ENCODE peak calls at places on chromosomes 6 and 20, in four cellular contexts. I, G, E and U are unnamed samples.

GRCh38 chr6:90271831-90272230 is 24.8 kb downstream of the BACH2 start:
- DNase-seq in E (no peak), I (no peak), G (no peak), U (no peak)

GRCh38 chr6:105911106-105911629 is 175.0 kb upstream of the PRDM1 start:
- DNase-seq in I (no peak), G (no peak), E (no peak), U (no peak)

GRCh38 chr20:12594410-12595130 is 414.2 kb upstream of the SPTLC3 start:
- DNase-seq in G (no peak), I (no peak), E (no peak), U (peak)

GRCh38 chr6:28634758-28635546 is 109.3 kb downstream of the GPX5 start:
- DNase-seq in G (no peak), I (peak), E (no peak), U (peak)

GRCh38 chr20:2817891-2818595 is 1.9 kb downstream of the TMEM239 start:
- DNase-seq in I (no peak), E (no peak), G (no peak), U (no peak)

GRCh38 chr20:17935186-17935585 is 33.4 kb downstream of the SNX5 start:
- DNase-seq in I (no peak), E (no peak), G (no peak), U (no peak)

GRCh38 chr6:139496654-139497343 is 122.4 kb upstream of the CITED2 start:
- DNase-seq in E (no peak), I (no peak), G (no peak), U (no peak)

GRCh38 chr20:38179846-38180245 is 14.8 kb upstream of the TGM2 start:
- DNase-seq in E (no peak), I (no peak), G (no peak), U (no peak)

GRCh38 chr20:60121903-60122302 is 163.7 kb downstream of the CDH26 start:
- DNase-seq in G (no peak), E (no peak), I (no peak), U (no peak)

GRCh38 chr6:107496041-107496440 is 6.1 kb downstream of the SOBP start:
- DNase-seq in G (no peak), I (no peak), E (no peak), U (no peak)

GRCh38 chr6:80363501-80363900 is 257.0 kb downstream of the BCKDHB start:
- DNase-seq in I (no peak), E (no peak), G (no peak), U (no peak)

GRCh38 chr6:87237804-87238203 is 82.4 kb downstream of the ZNF292 start:
- DNase-seq in G (no peak), E (peak), I (no peak), U (peak)

GRCh38 chr6:153538491-153538890 is 407.4 kb upstream of the RGS17 start:
- DNase-seq in I (no peak), G (no peak), E (no peak), U (no peak)

GRCh38 chr20:19026121-19026878 is 186.1 kb upstream of the SLC24A3 start:
- DNase-seq in G (peak), E (no peak), I (no peak), U (no peak)

GRCh38 chr6:13328076-13328874 is at the start of gene TBC1D7:
- DNase-seq in E (peak), I (peak), G (peak), U (peak)

GRCh38 chr6:34177181-34177591 is 31.3 kb upstream of the GRM4 start:
- DNase-seq in I (no peak), E (no peak), G (no peak), U (no peak)

DNA sequence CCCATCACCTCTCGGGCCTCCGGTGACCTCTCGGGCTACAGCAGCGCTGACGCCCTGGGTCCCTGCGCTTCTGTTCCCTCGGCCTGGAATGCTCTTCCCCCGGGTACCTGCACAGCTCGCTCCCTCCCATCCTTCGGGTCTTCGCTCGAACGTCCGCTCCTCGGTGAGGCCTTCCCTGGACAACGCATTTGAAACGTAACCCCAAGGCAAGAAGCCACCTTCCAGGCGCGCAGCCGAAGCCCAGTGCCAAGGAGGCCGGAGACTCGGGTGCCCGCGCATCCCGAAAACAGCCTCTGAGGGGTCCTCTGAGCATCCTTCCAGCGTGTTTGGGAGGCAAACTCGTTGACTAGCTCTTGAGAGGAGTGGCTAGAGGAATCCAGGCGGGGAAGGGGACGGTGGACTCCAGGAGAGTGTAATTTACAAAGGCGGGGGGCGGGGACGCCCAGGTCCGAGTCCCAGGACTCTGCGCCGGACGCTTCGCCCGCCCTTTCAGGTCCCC is 87.0 kb downstream of the ZFP64 start:
- DNase-seq in G (no peak), E (no peak), I (peak), U (no peak)
- TF ChIP-seq TCF7 in G (no peak), E (no peak), I (no peak), U (no peak)

GRCh38 chr6:143564484-143565017 is 53.0 kb upstream of the FUCA2 start:
- DNase-seq in E (no peak), I (no peak), G (no peak), U (no peak)
- TF ChIP-seq TCF7 in E (no peak), I (no peak), G (no peak), U (no peak)

GRCh38 chr6:169368200-169368599 is 114.6 kb upstream of the THBS2 start:
- DNase-seq in G (no peak), E (no peak), I (no peak), U (no peak)

GRCh38 chr6:169366177-169366901 is 112.7 kb upstream of the THBS2 start:
- DNase-seq in I (no peak), E (no peak), G (no peak), U (no peak)

GRCh38 chr6:169367507-169367906 is 113.9 kb upstream of the THBS2 start:
- DNase-seq in E (no peak), G (no peak), I (no peak), U (no peak)

GRCh38 chr6:169362501-169363121 is 109.0 kb upstream of the THBS2 start:
- DNase-seq in I (no peak), E (no peak), G (no peak), U (no peak)

DNA sequence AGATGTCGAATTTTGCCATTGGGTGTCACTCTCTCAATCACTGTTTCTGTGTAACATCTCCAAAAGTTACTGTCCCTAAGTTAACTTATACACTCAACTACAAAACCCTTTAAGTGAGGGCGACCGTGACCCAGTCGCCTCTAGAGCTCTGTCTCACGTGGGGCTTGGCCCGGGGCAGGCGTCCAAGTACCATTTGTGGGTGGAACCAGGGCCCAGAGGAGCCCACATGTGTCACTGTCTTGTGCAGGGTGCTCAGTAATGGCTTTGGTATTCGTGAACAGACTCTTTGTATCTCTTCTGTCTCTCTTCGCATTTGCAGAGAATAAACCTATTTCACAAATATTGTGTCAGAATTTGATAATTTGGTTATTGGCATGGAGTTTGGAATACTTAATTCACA is 109.9 kb upstream of the THBS2 start:
- DNase-seq in G (no peak), I (no peak), E (no peak), U (no peak)
- TF ChIP-seq TCF7 in G (no peak), I (no peak), E (no peak), U (no peak)

GRCh38 chr6:118386975-118387374 is 161.1 kb upstream of the PLN start:
- DNase-seq in G (no peak), E (no peak), I (no peak), U (no peak)

GRCh38 chr6:118382126-118382525 is 166.0 kb upstream of the PLN start:
- DNase-seq in I (no peak), G (no peak), E (no peak), U (no peak)

GRCh38 chr6:118383924-118384323 is 164.2 kb upstream of the PLN start:
- DNase-seq in G (no peak), I (no peak), E (no peak), U (no peak)

GRCh38 chr6:118391086-118391485 is 157.0 kb upstream of the PLN start:
- DNase-seq in I (no peak), G (no peak), E (no peak), U (no peak)

GRCh38 chr6:118387921-118388701 is 160.0 kb upstream of the PLN start:
- DNase-seq in I (no peak), G (no peak), E (no peak), U (no peak)
- TF ChIP-seq TCF7 in I (no peak), G (no peak), E (no peak), U (no peak)

DNA sequence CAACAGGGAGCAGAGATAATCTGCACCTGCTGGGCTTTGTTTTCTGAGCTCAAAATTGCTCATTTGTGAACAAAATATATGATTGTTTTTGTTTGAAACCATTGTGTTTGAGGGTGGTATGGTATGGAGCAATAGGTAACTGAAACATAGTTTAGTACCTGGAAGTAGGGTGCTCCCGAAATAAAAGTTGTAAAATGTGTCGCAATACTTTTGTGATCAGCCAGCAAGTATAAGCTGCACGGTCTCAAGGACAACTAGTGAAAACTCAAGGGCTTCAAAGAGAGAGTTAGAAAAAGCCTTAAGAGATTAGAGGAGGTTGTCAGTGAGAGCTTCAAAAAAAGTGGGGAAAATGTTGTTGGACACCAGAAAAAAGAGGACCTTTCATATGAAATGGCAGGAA is 579.8 kb upstream of the POU3F2 start:
- DNase-seq in E (no peak), I (no peak), G (no peak), U (no peak)
- TF ChIP-seq TCF7 in E (no peak), I (no peak), G (no peak), U (no peak)